ENCODE peak calls at places on chromosomes 4 and X, in ten cellular contexts. F, J, X, G, H, M, C, T, Z and A are unnamed samples.

GRCh38 chr4:103892616-103893015 is 172.8 kb upstream of the TACR3 start:
- DNase-seq in T (no peak), F (no peak), X (no peak), C (no peak), H (no peak), G (no peak), J (no peak), Z (no peak), M (no peak), A (no peak)

GRCh38 chrX:15679246-15679645 is 14.6 kb upstream of the CLTRN start:
- DNase-seq in T (peak; percentile 14), X (no peak), Z (no peak), G (no peak), H (no peak), M (no peak), F (no peak), C (no peak), J (no peak), A (no peak)

GRCh38 chrX:100615015-100615414 is 21.6 kb downstream of the TSPAN6 start:
- DNase-seq in J (peak; percentile 46), F (peak; percentile 69), T (peak; percentile 74), H (no peak), Z (peak; percentile 61), M (peak; percentile 74), G (no peak), C (no peak), X (peak; percentile 4), A (peak; percentile 68)

GRCh38 chrX:21740329-21741274 is 17.3 kb downstream of the SMPX start:
- DNase-seq in H (no peak), G (no peak), J (no peak), F (no peak), T (peak; percentile 42), Z (peak; percentile 29), X (peak; percentile 74), C (no peak), M (no peak), A (no peak)

GRCh38 chr4:100823066-100823992 is 305.5 kb upstream of the EMCN start:
- DNase-seq in J (peak; percentile 30), F (no peak), T (peak; percentile 71), H (no peak), G (no peak), M (no peak), X (no peak), Z (no peak), C (no peak), A (no peak)

GRCh38 chr4:7361256-7361655 is 73.5 kb downstream of the PSAPL1 start:
- DNase-seq in J (no peak), F (no peak), Z (peak; percentile 29), T (no peak), M (no peak), H (no peak), C (no peak), X (no peak), G (no peak), A (no peak)

GRCh38 chr4:186719925-186720694 is 3.5 kb downstream of the FAT1 start:
- DNase-seq in Z (peak; percentile 53), G (no peak), X (no peak), M (peak; percentile 39), T (peak; percentile 67), J (peak; percentile 19), F (peak; percentile 30), C (no peak), H (no peak), A (no peak)

GRCh38 chrX:69024931-69025330 is 140.3 kb downstream of the PJA1 start:
- DNase-seq in C (no peak), H (no peak), X (no peak), Z (peak; percentile 41), G (no peak), M (no peak), T (peak; percentile 75), F (peak; percentile 23), J (no peak), A (peak; percentile 59)

GRCh38 chr4:53055274-53055673 is 193.2 kb downstream of the RASL11B start:
- DNase-seq in Z (peak; percentile 91), X (peak; percentile 58), H (no peak), G (no peak), F (peak; percentile 5), M (no peak), C (no peak), T (peak; percentile 88), J (peak; percentile 91), A (peak; percentile 84)

GRCh38 chr4:147482281-147482680 is 1.4 kb downstream of the EDNRA start:
- DNase-seq in T (peak; percentile 37), M (no peak), Z (peak; percentile 17), X (no peak), C (no peak), G (no peak), J (no peak), H (no peak), F (no peak), A (no peak)

GRCh38 chrX:40171513-40172168 is 73.9 kb upstream of the BCOR start:
- DNase-seq in X (peak; percentile 31), G (no peak), F (peak; percentile 52), M (no peak), C (no peak), H (no peak), T (peak; percentile 55), J (peak; percentile 72), Z (peak; percentile 33), A (no peak)

GRCh38 chr4:132527817-132528216 is 621.3 kb upstream of the PCDH10 start:
- DNase-seq in G (no peak), H (no peak), J (no peak), M (no peak), X (no peak), T (no peak), F (no peak), Z (no peak), C (no peak), A (no peak)

GRCh38 chrX:109274806-109275205 is 207.1 kb downstream of the GUCY2F start:
- DNase-seq in G (no peak), M (no peak), C (no peak), T (no peak), H (no peak), X (no peak), F (no peak), Z (no peak), J (no peak), A (no peak)

GRCh38 chr4:164501074-164501473 is 252.9 kb upstream of the SMIM31 start:
- DNase-seq in H (no peak), C (no peak), T (peak; percentile 26), G (no peak), M (peak; percentile 38), F (no peak), Z (peak; percentile 44), J (no peak), X (no peak), A (no peak)

GRCh38 chr4:185708348-185708747 is 103.6 kb downstream of the SORBS2 start:
- DNase-seq in T (peak; percentile 82), J (peak; percentile 45), Z (peak; percentile 72), G (no peak), M (no peak), F (peak; percentile 83), H (no peak), C (no peak), X (no peak), A (peak; percentile 52)

GRCh38 chrX:72382199-72382590 is 76.5 kb upstream of the CITED1 start:
- DNase-seq in H (no peak), F (no peak), X (no peak), M (no peak), T (no peak), G (no peak), C (no peak), Z (no peak), J (no peak), A (no peak)

GRCh38 chr4:1207603-1208265 is 35.4 kb upstream of the SPON2 start:
- DNase-seq in M (no peak), H (no peak), C (no peak), X (no peak), Z (peak; percentile 61), G (no peak), J (peak; percentile 77), T (peak; percentile 76), F (no peak), A (peak; percentile 87)